ENCODE peak calls at places on chromosomes 5 and 9, in eight cellular contexts. One of them, this sample, is unnamed.

GRCh38 chr5:178388381-178389030 is 155.9 kb upstream of the PHYKPL start:
- DNase-seq in IMR-90: peak
- DNase-seq in chondrocyte: peak
- DNase-seq in activated T-helper 1 cell treated with Interleukin-2 at 50 U/mL for 16 hours: no peak
- DNase-seq in nucleus accumbens: no peak
- DNase-seq in Right ventricle myocardium superior: peak
- DNase-seq in HuH-7.5: no peak
- DNase-seq in HuH-7: no peak
- DNase-seq in this sample: no peak

GRCh38 chr5:179257190-179257741 is 88.0 kb downstream of the ADAMTS2 start:
- DNase-seq in IMR-90: no peak
- DNase-seq in chondrocyte: peak
- DNase-seq in activated T-helper 1 cell treated with Interleukin-2 at 50 U/mL for 16 hours: no peak
- DNase-seq in nucleus accumbens: no peak
- DNase-seq in Right ventricle myocardium superior: peak
- DNase-seq in HuH-7.5: no peak
- DNase-seq in HuH-7: no peak
- DNase-seq in this sample: no peak

GRCh38 chr5:52658266-52658665 is 129.4 kb upstream of the ITGA1 start:
- DNase-seq in IMR-90: no peak
- DNase-seq in chondrocyte: no peak
- DNase-seq in activated T-helper 1 cell treated with Interleukin-2 at 50 U/mL for 16 hours: no peak
- DNase-seq in nucleus accumbens: no peak
- DNase-seq in Right ventricle myocardium superior: no peak
- DNase-seq in HuH-7.5: no peak
- DNase-seq in HuH-7: no peak
- DNase-seq in this sample: no peak

GRCh38 chr5:17190242-17190778 is 27.1 kb upstream of the BASP1 start:
- DNase-seq in IMR-90: peak
- DNase-seq in chondrocyte: no peak
- DNase-seq in activated T-helper 1 cell treated with Interleukin-2 at 50 U/mL for 16 hours: no peak
- DNase-seq in nucleus accumbens: no peak
- DNase-seq in Right ventricle myocardium superior: no peak
- DNase-seq in HuH-7.5: no peak
- DNase-seq in HuH-7: peak
- DNase-seq in this sample: peak

GRCh38 chr5:34509392-34509791 is 146.7 kb upstream of the RAI14 start:
- DNase-seq in IMR-90: no peak
- DNase-seq in chondrocyte: no peak
- DNase-seq in activated T-helper 1 cell treated with Interleukin-2 at 50 U/mL for 16 hours: no peak
- DNase-seq in nucleus accumbens: no peak
- DNase-seq in Right ventricle myocardium superior: no peak
- DNase-seq in HuH-7.5: no peak
- DNase-seq in HuH-7: no peak
- DNase-seq in this sample: no peak

GRCh38 chr9:10396641-10397040 is 216.2 kb downstream of the PTPRD start:
- DNase-seq in IMR-90: no peak
- DNase-seq in chondrocyte: no peak
- DNase-seq in activated T-helper 1 cell treated with Interleukin-2 at 50 U/mL for 16 hours: no peak
- DNase-seq in nucleus accumbens: no peak
- DNase-seq in Right ventricle myocardium superior: no peak
- DNase-seq in HuH-7.5: no peak
- DNase-seq in HuH-7: no peak
- DNase-seq in this sample: no peak

GRCh38 chr5:62395210-62395950 is 8.3 kb downstream of the DIMT1 start:
- DNase-seq in IMR-90: peak
- DNase-seq in chondrocyte: no peak
- DNase-seq in activated T-helper 1 cell treated with Interleukin-2 at 50 U/mL for 16 hours: no peak
- DNase-seq in nucleus accumbens: no peak
- DNase-seq in Right ventricle myocardium superior: no peak
- DNase-seq in HuH-7.5: no peak
- DNase-seq in HuH-7: no peak
- DNase-seq in this sample: peak

GRCh38 chr9:35526087-35526801 is 36.3 kb downstream of the RUSC2 start:
- DNase-seq in IMR-90: peak
- DNase-seq in chondrocyte: no peak
- DNase-seq in activated T-helper 1 cell treated with Interleukin-2 at 50 U/mL for 16 hours: no peak
- DNase-seq in nucleus accumbens: no peak
- DNase-seq in Right ventricle myocardium superior: no peak
- DNase-seq in HuH-7.5: no peak
- DNase-seq in HuH-7: no peak
- DNase-seq in this sample: peak

GRCh38 chr9:127539259-127539981 is 72.7 kb upstream of the STXBP1 start:
- DNase-seq in IMR-90: peak
- DNase-seq in chondrocyte: no peak
- DNase-seq in activated T-helper 1 cell treated with Interleukin-2 at 50 U/mL for 16 hours: no peak
- DNase-seq in nucleus accumbens: no peak
- DNase-seq in Right ventricle myocardium superior: no peak
- DNase-seq in HuH-7.5: no peak
- DNase-seq in HuH-7: no peak
- DNase-seq in this sample: peak

GRCh38 chr9:22203371-22204138 is 194.4 kb upstream of the CDKN2B start:
- DNase-seq in IMR-90: peak
- DNase-seq in chondrocyte: no peak
- DNase-seq in activated T-helper 1 cell treated with Interleukin-2 at 50 U/mL for 16 hours: no peak
- DNase-seq in nucleus accumbens: no peak
- DNase-seq in Right ventricle myocardium superior: no peak
- DNase-seq in HuH-7.5: no peak
- DNase-seq in HuH-7: no peak
- DNase-seq in this sample: no peak

GRCh38 chr5:128015978-128016377 is 67.6 kb upstream of the SLC12A2 start:
- DNase-seq in IMR-90: peak
- DNase-seq in chondrocyte: no peak
- DNase-seq in activated T-helper 1 cell treated with Interleukin-2 at 50 U/mL for 16 hours: no peak
- DNase-seq in nucleus accumbens: no peak
- DNase-seq in Right ventricle myocardium superior: no peak
- DNase-seq in HuH-7.5: no peak
- DNase-seq in HuH-7: no peak
- DNase-seq in this sample: peak

GRCh38 chr5:72586788-72587530 is 79.7 kb upstream of the ZNF366 start:
- DNase-seq in IMR-90: peak
- DNase-seq in chondrocyte: no peak
- DNase-seq in activated T-helper 1 cell treated with Interleukin-2 at 50 U/mL for 16 hours: no peak
- DNase-seq in nucleus accumbens: no peak
- DNase-seq in Right ventricle myocardium superior: no peak
- DNase-seq in HuH-7.5: no peak
- DNase-seq in HuH-7: no peak
- DNase-seq in this sample: peak

This sample was measured in EL.